ENCODE peak calls at places on chromosomes 13 and 19, in five cellular contexts. L is activated CD8-positive, alpha-beta T cell treated with anti-CD3 and anti-CD28 coated beads, Interleukin-2, amount 10 ng/mL, durations not matched to agents 7 days and 5 days; Y is NCI-H1417; E is Caco-2; A is cardiac muscle cell. F is an unnamed sample.

GRCh38 chr13:94351292-94352000 is 128.0 kb downstream of the DCT start:
- DNase-seq in L (no peak), Y (no peak), E (no peak), A (no peak), F (no peak)

GRCh38 chr19:40612831-40613668 is 11.9 kb downstream of the LTBP4 start:
- DNase-seq in L (peak; percentile 82), Y (peak; percentile 79), E (peak; percentile 49), A (peak; percentile 64), F (peak; percentile 26)

GRCh38 chr19:54190942-54191670 is at the start of gene TSEN34:
- DNase-seq in L (peak; percentile 90), Y (peak; percentile 92), E (peak; percentile 61), A (peak; percentile 93), F (peak; percentile 60)

GRCh38 chr19:46753420-46754155 is 7.3 kb upstream of the STRN4 start:
- DNase-seq in L (peak; percentile 85), Y (peak; percentile 23), E (no peak), A (peak; percentile 68), F (peak; percentile 78)

GRCh38 chr13:50170447-50171037 is 155.3 kb downstream of the KCNRG start:
- DNase-seq in L (no peak), Y (no peak), E (no peak), A (no peak), F (no peak)

GRCh38 chr19:31674503-31675186 is 325.4 kb upstream of the TSHZ3 start:
- DNase-seq in L (no peak), Y (no peak), E (no peak), A (no peak), F (no peak)

GRCh38 chr19:49872245-49873148 is 4.7 kb downstream of the AKT1S1 start:
- DNase-seq in L (no peak), Y (no peak), E (no peak), A (no peak), F (no peak)

GRCh38 chr19:16594131-16594586 is 21.9 kb upstream of the SLC35E1 start:
- DNase-seq in L (peak; percentile 73), Y (no peak), E (no peak), A (no peak), F (no peak)

GRCh38 chr19:30551271-30551670 is 179.1 kb downstream of the ZNF536 start:
- DNase-seq in L (no peak), Y (no peak), E (no peak), A (no peak), F (no peak)

GRCh38 chr13:71643466-71643865 is 223.5 kb downstream of the DACH1 start:
- DNase-seq in L (no peak), Y (no peak), E (no peak), A (no peak), F (no peak)

GRCh38 chr19:6220385-6221191 is 59.2 kb downstream of the MLLT1 start:
- DNase-seq in L (no peak), Y (no peak), E (no peak), A (no peak), F (no peak)

GRCh38 chr19:58586131-58586765 is 13.1 kb upstream of the MZF1 start:
- DNase-seq in L (no peak), Y (no peak), E (no peak), A (no peak), F (no peak)

GRCh38 chr19:3270908-3271307 is 46.4 kb downstream of the CELF5 start:
- DNase-seq in L (peak; percentile 61), Y (peak; percentile 69), E (peak; percentile 58), A (peak; percentile 23), F (peak; percentile 70)

GRCh38 chr13:84912720-84913119 is 886.5 kb downstream of the SLITRK6 start:
- DNase-seq in L (no peak), Y (no peak), E (no peak), A (no peak), F (no peak)

GRCh38 chr19:12065100-12065538 is 588 bp downstream of the ZNF844 start:
- DNase-seq in L (peak; percentile 21), Y (no peak), E (no peak), A (peak; percentile 45), F (peak; percentile 12)

GRCh38 chr13:41411536-41411935 is 45.8 kb upstream of the RGCC start:
- DNase-seq in L (no peak), Y (no peak), E (peak; percentile 72), A (no peak), F (no peak)

GRCh38 chr19:54262066-54262465 is 5.0 kb upstream of the LILRB5 start:
- DNase-seq in L (no peak), Y (no peak), E (no peak), A (no peak), F (no peak)

GRCh38 chr13:46345866-46346265 is 41.2 kb downstream of the RUBCNL start:
- DNase-seq in L (no peak), Y (no peak), E (no peak), A (no peak), F (no peak)

GRCh38 chr13:40187324-40187795 is 479.1 kb downstream of the FOXO1 start:
- DNase-seq in L (peak; percentile 90), Y (no peak), E (no peak), A (no peak), F (no peak)

GRCh38 chr13:60572003-60572792 is 175.2 kb downstream of the TDRD3 start:
- DNase-seq in L (no peak), Y (no peak), E (no peak), A (no peak), F (no peak)

F was measured in NCI-H2081.